ENCODE peak calls at places on chromosomes 1 and 21, in seven cellular contexts. One of them, this sample, is unnamed.

GRCh38 chr1:83060216-83060615 is 938.7 kb downstream of the TTLL7 start:
- DNase-seq in WTC11: no peak
- DNase-seq in foreskin fibroblast: no peak
- DNase-seq in NCI-H1694: no peak
- DNase-seq in AML-193: no peak
- DNase-seq in NCI-H69: no peak
- DNase-seq in endothelial cell: no peak
- DNase-seq in this sample: no peak

GRCh38 chr1:223531742-223532341 is 133.7 kb downstream of the CAPN8 start:
- DNase-seq in NCI-H69: peak
- DNase-seq in WTC11: peak
- DNase-seq in NCI-H1694: peak
- DNase-seq in foreskin fibroblast: peak
- DNase-seq in AML-193: peak
- DNase-seq in endothelial cell: peak
- DNase-seq in this sample: peak

GRCh38 chr1:111275079-111275478 is 15.6 kb upstream of the CHIA start:
- DNase-seq in NCI-H69: no peak
- DNase-seq in AML-193: no peak
- DNase-seq in NCI-H1694: no peak
- DNase-seq in WTC11: no peak
- DNase-seq in foreskin fibroblast: peak
- DNase-seq in endothelial cell: no peak
- DNase-seq in this sample: no peak

GRCh38 chr1:87833158-87833557 is 504.5 kb downstream of the LMO4 start:
- DNase-seq in NCI-H1694: no peak
- DNase-seq in endothelial cell: no peak
- DNase-seq in NCI-H69: no peak
- DNase-seq in AML-193: no peak
- DNase-seq in foreskin fibroblast: no peak
- DNase-seq in WTC11: no peak
- DNase-seq in this sample: no peak

GRCh38 chr1:211287218-211287617 is 28.1 kb downstream of the RCOR3 start:
- DNase-seq in foreskin fibroblast: no peak
- DNase-seq in endothelial cell: no peak
- DNase-seq in NCI-H69: no peak
- DNase-seq in WTC11: no peak
- DNase-seq in AML-193: no peak
- DNase-seq in NCI-H1694: no peak
- DNase-seq in this sample: no peak

GRCh38 chr1:77605246-77606026 is 77.0 kb downstream of the ZZZ3 start:
- DNase-seq in NCI-H1694: no peak
- DNase-seq in endothelial cell: no peak
- DNase-seq in WTC11: no peak
- DNase-seq in foreskin fibroblast: peak
- DNase-seq in AML-193: peak
- DNase-seq in NCI-H69: peak
- DNase-seq in this sample: peak

GRCh38 chr1:156060937-156061636 is at the start of gene RAB25:
- DNase-seq in WTC11: peak
- DNase-seq in endothelial cell: no peak
- DNase-seq in foreskin fibroblast: no peak
- DNase-seq in AML-193: no peak
- DNase-seq in NCI-H1694: no peak
- DNase-seq in NCI-H69: peak
- DNase-seq in this sample: no peak

GRCh38 chr1:46485564-46486431 is 3.8 kb upstream of the DMBX1 start:
- DNase-seq in foreskin fibroblast: no peak
- DNase-seq in NCI-H69: peak
- DNase-seq in AML-193: no peak
- DNase-seq in endothelial cell: no peak
- DNase-seq in NCI-H1694: no peak
- DNase-seq in WTC11: no peak
- DNase-seq in this sample: no peak

GRCh38 chr1:162191396-162192322 is 122.2 kb downstream of the NOS1AP start:
- DNase-seq in WTC11: no peak
- DNase-seq in NCI-H69: peak
- DNase-seq in foreskin fibroblast: no peak
- DNase-seq in endothelial cell: peak
- DNase-seq in NCI-H1694: no peak
- DNase-seq in AML-193: no peak
- DNase-seq in this sample: no peak

GRCh38 chr21:42724226-42724920 is 71.0 kb downstream of the PDE9A start:
- DNase-seq in NCI-H69: no peak
- DNase-seq in AML-193: no peak
- DNase-seq in endothelial cell: no peak
- DNase-seq in foreskin fibroblast: peak
- DNase-seq in NCI-H1694: no peak
- DNase-seq in WTC11: no peak
- DNase-seq in this sample: no peak

GRCh38 chr1:29121951-29122661 is 1.6 kb downstream of the TMEM200B start:
- DNase-seq in WTC11: peak
- DNase-seq in endothelial cell: peak
- DNase-seq in NCI-H1694: no peak
- DNase-seq in foreskin fibroblast: no peak
- DNase-seq in AML-193: no peak
- DNase-seq in NCI-H69: peak
- DNase-seq in this sample: no peak

GRCh38 chr1:112358798-112359408 is 37.1 kb upstream of the CTTNBP2NL start:
- DNase-seq in WTC11: peak
- DNase-seq in NCI-H69: peak
- DNase-seq in endothelial cell: peak
- DNase-seq in NCI-H1694: peak
- DNase-seq in foreskin fibroblast: peak
- DNase-seq in AML-193: no peak
- DNase-seq in this sample: peak

GRCh38 chr1:43466403-43466802 is 12.7 kb upstream of the HYI start:
- DNase-seq in AML-193: no peak
- DNase-seq in foreskin fibroblast: no peak
- DNase-seq in NCI-H1694: no peak
- DNase-seq in NCI-H69: peak
- DNase-seq in endothelial cell: no peak
- DNase-seq in WTC11: no peak
- DNase-seq in this sample: peak

GRCh38 chr1:172917972-172918371 is 132.8 kb downstream of the TNFSF18 start:
- DNase-seq in NCI-H1694: no peak
- DNase-seq in WTC11: no peak
- DNase-seq in foreskin fibroblast: peak
- DNase-seq in endothelial cell: no peak
- DNase-seq in AML-193: no peak
- DNase-seq in NCI-H69: no peak
- DNase-seq in this sample: no peak

GRCh38 chr1:206449566-206449965 is 20.7 kb upstream of the IKBKE start:
- DNase-seq in AML-193: no peak
- DNase-seq in foreskin fibroblast: no peak
- DNase-seq in NCI-H1694: no peak
- DNase-seq in endothelial cell: no peak
- DNase-seq in WTC11: no peak
- DNase-seq in NCI-H69: no peak
- DNase-seq in this sample: no peak

GRCh38 chr1:230141002-230141648 is 74.1 kb downstream of the GALNT2 start:
- DNase-seq in foreskin fibroblast: peak
- DNase-seq in endothelial cell: no peak
- DNase-seq in AML-193: no peak
- DNase-seq in NCI-H69: no peak
- DNase-seq in WTC11: no peak
- DNase-seq in NCI-H1694: no peak
- DNase-seq in this sample: no peak

This sample was measured in K562.